ENCODE peak calls at places on chromosomes 4 and X, in four cellular contexts. Q is endothelial cell; V is effector CD4-positive, alpha-beta T cell; S is natural killer cell. Y is an unnamed sample.

GRCh38 chrX:13338985-13339384 is 19.1 kb upstream of the ATXN3L start:
- DNase-seq in Q (no peak), S (no peak), V (no peak), Y (no peak)

GRCh38 chrX:37926700-37927099 is 79.3 kb upstream of the DYNLT3 start:
- DNase-seq in S (no peak), Q (no peak), V (no peak), Y (no peak)

GRCh38 chr4:184506527-184507121 is 32.3 kb upstream of the IRF2 start:
- DNase-seq in S (no peak), V (no peak), Q (peak), Y (no peak)

GRCh38 chrX:129495941-129496340 is 27.3 kb downstream of the SMARCA1 start:
- DNase-seq in S (no peak), V (no peak), Q (no peak), Y (no peak)

GRCh38 chrX:97563531-97564133 is 679.9 kb downstream of the RPA4 start:
- DNase-seq in S (peak), Q (no peak), V (peak), Y (no peak)

GRCh38 chr4:56048621-56049427 is 100.1 kb downstream of the CEP135 start:
- DNase-seq in S (no peak), V (no peak), Q (peak), Y (peak)

GRCh38 chr4:66465111-66465510 is 794.8 kb upstream of the EPHA5 start:
- DNase-seq in S (no peak), Q (no peak), V (no peak), Y (no peak)

GRCh38 chr4:185219551-185220344 is 10.3 kb downstream of the SNX25 start:
- DNase-seq in Q (no peak), S (no peak), V (no peak), Y (no peak)

GRCh38 chr4:113447061-113447460 is 314.5 kb downstream of the CAMK2D start:
- DNase-seq in V (no peak), Q (no peak), S (no peak), Y (no peak)

GRCh38 chr4:22478426-22478825 is 37.4 kb downstream of the ADGRA3 start:
- DNase-seq in V (no peak), S (no peak), Q (no peak), Y (no peak)

GRCh38 chrX:119816300-119816699 is 24.9 kb upstream of the RPL39 start:
- DNase-seq in Q (no peak), V (no peak), S (no peak), Y (no peak)

GRCh38 chr4:39792529-39792928 is 94.6 kb downstream of the UBE2K start:
- DNase-seq in Q (no peak), V (no peak), S (no peak), Y (no peak)

GRCh38 chr4:113539408-113539807 is 222.1 kb downstream of the CAMK2D start:
- DNase-seq in V (no peak), Q (no peak), S (no peak), Y (no peak)

GRCh38 chrX:4550018-4550417 is 836.6 kb upstream of the PRKX start:
- DNase-seq in V (no peak), S (no peak), Q (no peak), Y (no peak)

GRCh38 chr4:25787891-25788331 is 74.9 kb downstream of the SEL1L3 start:
- DNase-seq in V (no peak), Q (no peak), S (no peak), Y (no peak)

GRCh38 chr4:42416017-42416416 is 18.7 kb downstream of the SHISA3 start:
- DNase-seq in Q (no peak), S (no peak), V (no peak), Y (no peak)

GRCh38 chrX:23228950-23229448 is 105.7 kb upstream of the PTCHD1 start:
- DNase-seq in S (no peak), Q (peak), V (no peak), Y (no peak)

GRCh38 chrX:51461053-51462050 is 35.0 kb downstream of the NUDT11 start:
- DNase-seq in S (no peak), Q (no peak), V (no peak), Y (no peak)

GRCh38 chr4:29310252-29310651 is 1409.9 kb upstream of the PCDH7 start:
- DNase-seq in Q (no peak), V (no peak), S (no peak), Y (no peak)

GRCh38 chr4:158914178-158914577 is 145.4 kb downstream of the FNIP2 start:
- DNase-seq in V (no peak), S (no peak), Q (no peak), Y (no peak)

GRCh38 chr4:7236847-7237246 is 44.5 kb downstream of the SORCS2 start:
- DNase-seq in Q (no peak), V (no peak), S (no peak), Y (no peak)

GRCh38 chr4:173883821-173884220 is 353.8 kb upstream of the HAND2 start:
- DNase-seq in S (no peak), V (no peak), Q (no peak), Y (no peak)

GRCh38 chr4:11073621-11074051 is 355.1 kb downstream of the HS3ST1 start:
- DNase-seq in Q (no peak), V (no peak), S (no peak), Y (no peak)